ENCODE peak calls at places on chromosomes 1 and 21, in five cellular contexts. One of them, this sample, is unnamed.

GRCh38 chr1:20184481-20184900 is 1.4 kb upstream of the UBXN10 start:
- DNase-seq in ovary: no peak
- DNase-seq in colonic mucosa: no peak
- DNase-seq in suprapubic skin: no peak
- DNase-seq in psoas muscle: no peak
- DNase-seq in this sample: no peak

GRCh38 chr1:19665456-19666138 is 922 bp downstream of the HTR6 start:
- DNase-seq in ovary: no peak
- DNase-seq in colonic mucosa: no peak
- DNase-seq in suprapubic skin: no peak
- DNase-seq in psoas muscle: no peak
- DNase-seq in this sample: no peak

GRCh38 chr1:46171872-46172271 is 3.0 kb upstream of the TSPAN1 start:
- DNase-seq in ovary: no peak
- DNase-seq in colonic mucosa: peak
- DNase-seq in suprapubic skin: no peak
- DNase-seq in psoas muscle: no peak
- DNase-seq in this sample: no peak

GRCh38 chr1:169610110-169610509 is 19.8 kb downstream of the SELP start:
- DNase-seq in ovary: no peak
- DNase-seq in colonic mucosa: no peak
- DNase-seq in suprapubic skin: no peak
- DNase-seq in psoas muscle: no peak
- DNase-seq in this sample: no peak

GRCh38 chr1:29312469-29313466 is 76.4 kb downstream of the PTPRU start:
- DNase-seq in ovary: no peak
- DNase-seq in colonic mucosa: no peak
- DNase-seq in suprapubic skin: peak
- DNase-seq in psoas muscle: no peak
- DNase-seq in this sample: no peak

GRCh38 chr1:178379807-178380206 is 117.0 kb downstream of the CLEC20A start:
- DNase-seq in ovary: no peak
- DNase-seq in colonic mucosa: no peak
- DNase-seq in suprapubic skin: no peak
- DNase-seq in psoas muscle: no peak
- DNase-seq in this sample: no peak

GRCh38 chr1:105678334-105678733 is 1378.1 kb upstream of the PRMT6 start:
- DNase-seq in ovary: no peak
- DNase-seq in colonic mucosa: no peak
- DNase-seq in suprapubic skin: no peak
- DNase-seq in psoas muscle: no peak
- DNase-seq in this sample: no peak

GRCh38 chr1:145927916-145928647 is 798 bp upstream of the RBM8A start:
- DNase-seq in ovary: no peak
- DNase-seq in colonic mucosa: peak
- DNase-seq in suprapubic skin: no peak
- DNase-seq in psoas muscle: no peak
- DNase-seq in this sample: no peak

GRCh38 chr1:1254667-1254998 is 8.1 kb upstream of the C1QTNF12 start:
- DNase-seq in ovary: no peak
- DNase-seq in colonic mucosa: no peak
- DNase-seq in suprapubic skin: no peak
- DNase-seq in psoas muscle: no peak
- DNase-seq in this sample: no peak

GRCh38 chr1:38781872-38782617 is 77.5 kb downstream of the RRAGC start:
- DNase-seq in ovary: no peak
- DNase-seq in colonic mucosa: no peak
- DNase-seq in suprapubic skin: no peak
- DNase-seq in psoas muscle: no peak
- DNase-seq in this sample: no peak

GRCh38 chr1:192698731-192699130 is 62.8 kb downstream of the RGS13 start:
- DNase-seq in ovary: no peak
- DNase-seq in colonic mucosa: no peak
- DNase-seq in suprapubic skin: no peak
- DNase-seq in psoas muscle: no peak
- DNase-seq in this sample: no peak

GRCh38 chr1:27542463-27543273 is 52.7 kb upstream of the WASF2 start:
- DNase-seq in ovary: no peak
- DNase-seq in colonic mucosa: no peak
- DNase-seq in suprapubic skin: no peak
- DNase-seq in psoas muscle: peak
- DNase-seq in this sample: no peak

GRCh38 chr1:63622847-63623566 is 29.8 kb downstream of the PGM1 start:
- DNase-seq in ovary: no peak
- DNase-seq in colonic mucosa: no peak
- DNase-seq in suprapubic skin: no peak
- DNase-seq in psoas muscle: no peak
- DNase-seq in this sample: no peak

GRCh38 chr1:246682231-246682895 is 41.8 kb upstream of the SCCPDH start:
- DNase-seq in ovary: no peak
- DNase-seq in colonic mucosa: no peak
- DNase-seq in suprapubic skin: no peak
- DNase-seq in psoas muscle: no peak
- DNase-seq in this sample: no peak

GRCh38 chr1:19894218-19894617 is 12.0 kb downstream of the OTUD3 start:
- DNase-seq in ovary: no peak
- DNase-seq in colonic mucosa: no peak
- DNase-seq in suprapubic skin: no peak
- DNase-seq in psoas muscle: no peak
- DNase-seq in this sample: no peak

GRCh38 chr1:183444243-183444642 is 26.1 kb upstream of the NMNAT2 start:
- DNase-seq in ovary: no peak
- DNase-seq in colonic mucosa: no peak
- DNase-seq in suprapubic skin: no peak
- DNase-seq in psoas muscle: no peak
- DNase-seq in this sample: no peak

GRCh38 chr1:117815926-117816325 is 113.5 kb downstream of the GDAP2 start:
- DNase-seq in ovary: no peak
- DNase-seq in colonic mucosa: no peak
- DNase-seq in suprapubic skin: no peak
- DNase-seq in psoas muscle: no peak
- DNase-seq in this sample: no peak

GRCh38 chr1:181918893-181919728 is 142.4 kb downstream of the ZNF648 start:
- DNase-seq in ovary: no peak
- DNase-seq in colonic mucosa: no peak
- DNase-seq in suprapubic skin: no peak
- DNase-seq in psoas muscle: no peak
- DNase-seq in this sample: no peak

GRCh38 chr21:37899141-37899540 is 17.1 kb downstream of the KCNJ6 start:
- DNase-seq in ovary: no peak
- DNase-seq in colonic mucosa: no peak
- DNase-seq in suprapubic skin: no peak
- DNase-seq in psoas muscle: no peak
- DNase-seq in this sample: no peak

GRCh38 chr1:55156093-55156492 is 59.1 kb downstream of the USP24 start:
- DNase-seq in ovary: no peak
- DNase-seq in colonic mucosa: no peak
- DNase-seq in suprapubic skin: no peak
- DNase-seq in psoas muscle: no peak
- DNase-seq in this sample: no peak

GRCh38 chr1:214990619-214991018 is 91.9 kb upstream of the KCNK2 start:
- DNase-seq in ovary: no peak
- DNase-seq in colonic mucosa: no peak
- DNase-seq in suprapubic skin: no peak
- DNase-seq in psoas muscle: no peak
- DNase-seq in this sample: peak

GRCh38 chr21:42202321-42202720 is 16.6 kb upstream of the ABCG1 start:
- DNase-seq in ovary: no peak
- DNase-seq in colonic mucosa: no peak
- DNase-seq in suprapubic skin: no peak
- DNase-seq in psoas muscle: no peak
- DNase-seq in this sample: no peak

GRCh38 chr1:12475947-12476346 is 142.1 kb downstream of the DHRS3 start:
- DNase-seq in ovary: no peak
- DNase-seq in colonic mucosa: no peak
- DNase-seq in suprapubic skin: no peak
- DNase-seq in psoas muscle: no peak
- DNase-seq in this sample: no peak

GRCh38 chr1:62241357-62242131 is 46.9 kb downstream of the L1TD1 start:
- DNase-seq in ovary: no peak
- DNase-seq in colonic mucosa: no peak
- DNase-seq in suprapubic skin: no peak
- DNase-seq in psoas muscle: no peak
- DNase-seq in this sample: no peak

GRCh38 chr1:155938220-155938627 is 3.2 kb upstream of the RXFP4 start:
- DNase-seq in ovary: no peak
- DNase-seq in colonic mucosa: peak
- DNase-seq in suprapubic skin: no peak
- DNase-seq in psoas muscle: no peak
- DNase-seq in this sample: no peak

GRCh38 chr1:37867784-37868183 is 8.4 kb upstream of the MTF1 start:
- DNase-seq in ovary: no peak
- DNase-seq in colonic mucosa: no peak
- DNase-seq in suprapubic skin: no peak
- DNase-seq in psoas muscle: no peak
- DNase-seq in this sample: no peak

GRCh38 chr1:150065184-150065871 is 2.2 kb upstream of the VPS45 start:
- DNase-seq in ovary: no peak
- DNase-seq in colonic mucosa: no peak
- DNase-seq in suprapubic skin: no peak
- DNase-seq in psoas muscle: no peak
- DNase-seq in this sample: no peak

GRCh38 chr1:39269791-39270342 is 65.4 kb downstream of the MACF1 start:
- DNase-seq in ovary: no peak
- DNase-seq in colonic mucosa: no peak
- DNase-seq in suprapubic skin: no peak
- DNase-seq in psoas muscle: no peak
- DNase-seq in this sample: peak

GRCh38 chr1:210598135-210598652 is 269.5 kb downstream of the HHAT start:
- DNase-seq in ovary: no peak
- DNase-seq in colonic mucosa: no peak
- DNase-seq in suprapubic skin: no peak
- DNase-seq in psoas muscle: peak
- DNase-seq in this sample: peak
- TF ChIP-seq CTCF in ovary: no peak
- TF ChIP-seq CTCF in colonic mucosa: no peak
- TF ChIP-seq CTCF in suprapubic skin: no peak
- TF ChIP-seq CTCF in psoas muscle: no peak
- TF ChIP-seq CTCF in this sample: no peak

GRCh38 chr1:88985692-88986091 is 6.7 kb downstream of the KYAT3 start:
- DNase-seq in ovary: no peak
- DNase-seq in colonic mucosa: no peak
- DNase-seq in suprapubic skin: no peak
- DNase-seq in psoas muscle: no peak
- DNase-seq in this sample: no peak

GRCh38 chr1:88985033-88985432 is 7.4 kb downstream of the KYAT3 start:
- DNase-seq in ovary: peak
- DNase-seq in colonic mucosa: peak
- DNase-seq in suprapubic skin: no peak
- DNase-seq in psoas muscle: no peak
- DNase-seq in this sample: peak

GRCh38 chr1:88982055-88982454 is 10.4 kb downstream of the KYAT3 start:
- DNase-seq in ovary: no peak
- DNase-seq in colonic mucosa: no peak
- DNase-seq in suprapubic skin: no peak
- DNase-seq in psoas muscle: no peak
- DNase-seq in this sample: no peak

GRCh38 chr1:88984553-88984945 is 7.9 kb downstream of the KYAT3 start:
- DNase-seq in ovary: no peak
- DNase-seq in colonic mucosa: no peak
- DNase-seq in suprapubic skin: no peak
- DNase-seq in psoas muscle: no peak
- DNase-seq in this sample: no peak

DNA sequence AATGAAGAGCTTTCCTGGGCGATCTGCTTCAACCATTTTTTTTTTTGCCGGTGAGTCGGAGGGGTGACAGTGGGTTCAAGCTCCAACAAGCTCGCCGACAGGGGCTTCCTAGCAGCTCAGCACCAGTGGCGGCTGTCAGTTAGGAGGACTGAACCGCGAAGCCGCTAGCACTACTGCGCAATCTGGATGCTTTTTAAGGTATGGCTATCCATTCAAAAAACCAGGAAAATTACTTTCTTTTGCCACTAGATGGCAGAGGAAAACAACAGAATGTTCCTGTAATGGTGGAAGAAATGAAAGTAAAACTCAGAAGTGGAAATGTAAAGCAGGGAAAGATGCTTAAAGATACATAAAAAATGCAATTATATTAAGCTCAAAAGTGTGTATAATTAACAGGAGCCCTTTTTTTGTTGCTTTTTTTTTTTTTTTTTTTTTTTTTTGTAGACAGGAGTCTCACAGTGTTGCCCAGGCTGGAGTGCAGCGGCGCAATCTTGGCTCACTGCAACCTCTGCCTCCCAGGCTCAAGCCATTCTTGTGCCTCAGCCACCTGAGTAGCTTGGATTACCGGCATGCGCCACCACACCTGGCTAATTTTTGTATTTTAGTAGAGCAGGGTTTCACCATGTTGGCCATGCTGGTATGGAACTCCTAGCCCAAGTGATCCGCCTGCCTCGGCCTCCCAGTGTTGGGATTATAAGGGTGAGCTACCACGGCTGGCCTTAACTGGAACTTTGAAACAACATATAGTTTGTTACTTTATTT is 8.5 kb downstream of the KYAT3 start:
- DNase-seq in ovary: no peak
- DNase-seq in colonic mucosa: no peak
- DNase-seq in suprapubic skin: no peak
- DNase-seq in psoas muscle: no peak
- DNase-seq in this sample: peak
- TF ChIP-seq CTCF in ovary: no peak
- TF ChIP-seq CTCF in colonic mucosa: peak
- TF ChIP-seq CTCF in suprapubic skin: peak
- TF ChIP-seq CTCF in psoas muscle: peak
- TF ChIP-seq CTCF in this sample: peak

DNA sequence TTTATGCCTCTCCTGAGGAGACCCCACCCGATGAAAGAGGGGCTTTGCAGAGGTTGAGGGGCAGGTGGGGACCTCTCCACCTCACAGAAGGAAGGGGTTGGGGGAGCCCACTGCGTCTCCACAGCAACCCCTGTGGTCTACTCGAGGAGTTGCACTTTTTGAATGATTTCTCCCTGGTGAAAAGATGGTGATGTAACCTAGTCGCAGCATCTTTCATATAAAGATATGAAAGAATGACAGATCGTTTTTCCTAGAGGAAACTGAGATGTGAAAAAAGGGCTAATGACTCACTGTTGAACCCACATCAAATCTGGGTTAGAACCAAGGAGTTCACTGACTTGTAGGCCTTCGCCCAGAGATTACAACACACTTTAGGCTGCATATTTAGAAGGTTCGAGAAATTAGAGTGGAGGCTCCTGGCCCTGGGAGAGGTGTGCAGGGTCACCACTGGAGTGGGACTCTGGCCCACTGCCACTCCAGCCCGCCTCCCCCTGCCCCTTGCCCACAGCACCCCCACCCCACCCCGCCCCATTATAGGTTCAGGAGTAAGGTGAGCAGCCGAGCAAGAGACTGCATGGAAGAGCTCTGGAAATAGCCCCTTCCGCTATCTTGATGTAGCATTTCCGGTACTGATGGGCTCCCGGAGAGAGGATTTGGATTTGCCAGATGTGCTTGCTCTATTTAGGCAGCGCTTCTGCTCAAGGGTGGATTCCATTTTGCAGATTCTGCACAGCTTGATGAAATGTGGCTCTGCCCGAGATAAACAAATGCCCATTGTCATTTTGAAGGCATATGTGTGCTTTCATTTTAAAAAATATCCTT is 6.7 kb downstream of the TGFB2 start:
- DNase-seq in ovary: peak
- DNase-seq in colonic mucosa: no peak
- DNase-seq in suprapubic skin: no peak
- DNase-seq in psoas muscle: no peak
- DNase-seq in this sample: no peak
- TF ChIP-seq CTCF in ovary: peak
- TF ChIP-seq CTCF in colonic mucosa: no peak
- TF ChIP-seq CTCF in suprapubic skin: peak
- TF ChIP-seq CTCF in psoas muscle: peak
- TF ChIP-seq CTCF in this sample: peak

GRCh38 chr1:206798384-206798996 is 26.2 kb upstream of the IL10 start:
- DNase-seq in ovary: no peak
- DNase-seq in colonic mucosa: no peak
- DNase-seq in suprapubic skin: no peak
- DNase-seq in psoas muscle: no peak
- DNase-seq in this sample: no peak
- TF ChIP-seq CTCF in ovary: no peak
- TF ChIP-seq CTCF in colonic mucosa: no peak
- TF ChIP-seq CTCF in suprapubic skin: no peak
- TF ChIP-seq CTCF in psoas muscle: no peak
- TF ChIP-seq CTCF in this sample: no peak